ENCODE peak calls at places on chromosomes 7 and 10, in six cellular contexts. One of them, this sample, is unnamed.

GRCh38 chr7:130154501-130155317 is 50.5 kb downstream of the TMEM209 start:
- DNase-seq in K562: peak
- DNase-seq in H1: peak
- DNase-seq in GM12878: no peak
- DNase-seq in GM12891: no peak
- DNase-seq in HepG2: no peak
- DNase-seq in this sample: no peak

GRCh38 chr10:31635415-31636065 is 293.1 kb downstream of the ARHGAP12 start:
- DNase-seq in GM12878: no peak
- DNase-seq in H1: no peak
- DNase-seq in K562: no peak
- DNase-seq in GM12891: no peak
- DNase-seq in HepG2: no peak
- DNase-seq in this sample: no peak

GRCh38 chr7:52540041-52540440 is 495.4 kb upstream of the POM121L12 start:
- DNase-seq in GM12878: no peak
- DNase-seq in K562: no peak
- DNase-seq in HepG2: no peak
- DNase-seq in GM12891: no peak
- DNase-seq in H1: no peak
- DNase-seq in this sample: no peak

GRCh38 chr7:2037805-2038635 is 194.7 kb downstream of the MAD1L1 start:
- DNase-seq in K562: no peak
- DNase-seq in GM12878: peak
- DNase-seq in H1: no peak
- DNase-seq in HepG2: no peak
- DNase-seq in GM12891: no peak
- DNase-seq in this sample: no peak

GRCh38 chr10:29200280-29200679 is 88.6 kb upstream of the LYZL1 start:
- DNase-seq in HepG2: no peak
- DNase-seq in H1: no peak
- DNase-seq in GM12878: no peak
- DNase-seq in GM12891: no peak
- DNase-seq in K562: no peak
- DNase-seq in this sample: no peak

GRCh38 chr7:123472751-123473150 is 61.6 kb downstream of the IQUB start:
- DNase-seq in HepG2: no peak
- DNase-seq in H1: no peak
- DNase-seq in K562: no peak
- DNase-seq in GM12878: no peak
- DNase-seq in GM12891: no peak
- DNase-seq in this sample: no peak

GRCh38 chr10:14953452-14954000 is 370 bp downstream of the DCLRE1C start:
- DNase-seq in GM12891: peak
- DNase-seq in H1: no peak
- DNase-seq in HepG2: no peak
- DNase-seq in K562: peak
- DNase-seq in GM12878: peak
- DNase-seq in this sample: peak

GRCh38 chr7:147524726-147525245 is 1065.8 kb upstream of the C7orf33 start:
- DNase-seq in K562: no peak
- DNase-seq in GM12891: no peak
- DNase-seq in H1: no peak
- DNase-seq in HepG2: no peak
- DNase-seq in GM12878: no peak
- DNase-seq in this sample: no peak

GRCh38 chr10:43160067-43160918 is 22.0 kb downstream of the CSGALNACT2 start:
- DNase-seq in GM12878: no peak
- DNase-seq in GM12891: no peak
- DNase-seq in H1: no peak
- DNase-seq in K562: no peak
- DNase-seq in HepG2: no peak
- DNase-seq in this sample: no peak

GRCh38 chr10:12636585-12636984 is 287.2 kb downstream of the CAMK1D start:
- DNase-seq in H1: no peak
- DNase-seq in K562: no peak
- DNase-seq in HepG2: no peak
- DNase-seq in GM12878: no peak
- DNase-seq in GM12891: no peak
- DNase-seq in this sample: no peak

GRCh38 chr10:75399461-75400162 is 2.0 kb downstream of the ZNF503 start:
- DNase-seq in K562: peak
- DNase-seq in GM12878: no peak
- DNase-seq in GM12891: peak
- DNase-seq in H1: peak
- DNase-seq in HepG2: peak
- DNase-seq in this sample: peak

GRCh38 chr10:122234416-122234815 is 36.7 kb upstream of the BTBD16 start:
- DNase-seq in H1: no peak
- DNase-seq in GM12878: no peak
- DNase-seq in K562: no peak
- DNase-seq in GM12891: no peak
- DNase-seq in HepG2: no peak
- DNase-seq in this sample: no peak

DNA sequence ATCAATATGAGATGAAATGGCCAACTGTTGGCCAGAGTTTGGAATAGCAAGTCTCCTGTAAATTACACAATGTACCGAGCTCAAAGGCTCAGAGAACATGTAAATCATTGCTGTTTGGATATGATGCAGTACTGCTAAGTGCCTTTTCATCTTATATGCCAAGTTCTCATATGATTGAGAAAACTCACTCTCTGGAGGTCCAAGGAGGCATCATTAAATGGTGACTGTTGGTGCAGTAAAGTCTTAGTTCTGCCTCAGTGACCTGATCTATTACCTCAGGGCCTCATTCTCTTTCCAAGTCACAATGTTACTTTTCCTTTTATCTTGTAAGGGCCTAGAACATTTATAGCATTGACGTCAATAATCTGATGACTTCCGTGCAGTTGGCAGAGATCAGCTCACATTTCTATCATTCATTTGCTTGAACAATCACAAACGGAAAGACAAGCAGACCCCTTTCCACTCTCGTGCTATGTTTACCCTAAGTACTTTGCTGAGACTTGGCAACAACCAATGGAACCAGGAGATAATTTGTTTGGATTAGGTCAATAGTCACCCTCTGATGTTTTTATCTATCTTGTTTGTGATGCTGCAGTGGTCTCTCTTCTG is 32.6 kb upstream of the PDK4 start:
- DNase-seq in HepG2: no peak
- DNase-seq in GM12891: no peak
- DNase-seq in H1: no peak
- DNase-seq in K562: no peak
- DNase-seq in GM12878: no peak
- DNase-seq in this sample: no peak
- TF ChIP-seq POLR2A in HepG2: no peak
- TF ChIP-seq POLR2A in GM12891: no peak
- TF ChIP-seq POLR2A in H1: no peak
- TF ChIP-seq POLR2A in K562: no peak
- TF ChIP-seq POLR2A in GM12878: no peak
- TF ChIP-seq POLR2A in this sample: no peak

DNA sequence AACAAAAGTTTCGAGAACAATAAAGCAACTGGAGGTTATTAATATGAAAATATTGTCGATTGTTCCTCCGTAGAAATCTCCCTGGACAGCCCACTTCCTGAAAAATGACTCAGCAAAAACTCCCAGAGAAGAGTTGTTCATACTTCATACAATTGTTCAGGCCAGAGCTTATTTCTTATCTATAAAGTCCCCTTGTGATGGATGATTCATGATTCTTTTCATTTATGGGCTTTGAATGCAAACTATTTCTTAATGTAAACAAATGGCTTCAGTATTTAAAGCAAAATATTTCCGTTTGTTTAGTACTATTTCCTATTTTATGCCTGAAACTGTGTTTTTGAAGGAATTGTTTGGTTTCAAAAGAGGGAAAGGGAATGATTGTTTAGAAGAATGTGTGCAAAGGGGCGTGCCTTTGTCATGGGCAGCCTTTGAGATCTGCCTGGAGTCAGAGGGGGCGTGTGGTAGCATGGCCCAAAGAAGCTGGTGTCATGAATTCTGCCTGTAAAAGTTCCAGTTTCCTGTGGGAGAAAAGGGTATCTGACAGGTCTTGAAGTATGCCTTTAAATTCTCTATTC is 26.2 kb upstream of the EXOC6 start:
- DNase-seq in GM12891: no peak
- DNase-seq in HepG2: peak
- DNase-seq in GM12878: no peak
- DNase-seq in K562: peak
- DNase-seq in H1: peak
- DNase-seq in this sample: no peak
- TF ChIP-seq TAF1 in GM12891: no peak
- TF ChIP-seq TAF1 in HepG2: no peak
- TF ChIP-seq TAF1 in GM12878: no peak
- TF ChIP-seq TAF1 in K562: no peak
- TF ChIP-seq TAF1 in H1: no peak
- TF ChIP-seq TAF1 in this sample: no peak

GRCh38 chr10:79195091-79195923 is 126.5 kb downstream of the ZMIZ1 start:
- DNase-seq in HepG2: peak
- DNase-seq in H1: peak
- DNase-seq in K562: peak
- DNase-seq in GM12878: no peak
- DNase-seq in GM12891: peak
- DNase-seq in this sample: peak
- TF ChIP-seq POLR2A in HepG2: no peak
- TF ChIP-seq POLR2A in H1: no peak
- TF ChIP-seq POLR2A in K562: no peak
- TF ChIP-seq POLR2A in GM12878: no peak
- TF ChIP-seq POLR2A in GM12891: no peak
- TF ChIP-seq POLR2A in this sample: no peak

GRCh38 chr10:125770844-125771243 is 4.8 kb downstream of the MMP21 start:
- DNase-seq in HepG2: no peak
- DNase-seq in H1: no peak
- DNase-seq in GM12891: no peak
- DNase-seq in K562: no peak
- DNase-seq in GM12878: no peak
- DNase-seq in this sample: no peak
- TF ChIP-seq TAF1 in HepG2: no peak
- TF ChIP-seq TAF1 in H1: no peak
- TF ChIP-seq TAF1 in GM12891: no peak
- TF ChIP-seq TAF1 in K562: no peak
- TF ChIP-seq TAF1 in GM12878: no peak
- TF ChIP-seq TAF1 in this sample: no peak

DNA sequence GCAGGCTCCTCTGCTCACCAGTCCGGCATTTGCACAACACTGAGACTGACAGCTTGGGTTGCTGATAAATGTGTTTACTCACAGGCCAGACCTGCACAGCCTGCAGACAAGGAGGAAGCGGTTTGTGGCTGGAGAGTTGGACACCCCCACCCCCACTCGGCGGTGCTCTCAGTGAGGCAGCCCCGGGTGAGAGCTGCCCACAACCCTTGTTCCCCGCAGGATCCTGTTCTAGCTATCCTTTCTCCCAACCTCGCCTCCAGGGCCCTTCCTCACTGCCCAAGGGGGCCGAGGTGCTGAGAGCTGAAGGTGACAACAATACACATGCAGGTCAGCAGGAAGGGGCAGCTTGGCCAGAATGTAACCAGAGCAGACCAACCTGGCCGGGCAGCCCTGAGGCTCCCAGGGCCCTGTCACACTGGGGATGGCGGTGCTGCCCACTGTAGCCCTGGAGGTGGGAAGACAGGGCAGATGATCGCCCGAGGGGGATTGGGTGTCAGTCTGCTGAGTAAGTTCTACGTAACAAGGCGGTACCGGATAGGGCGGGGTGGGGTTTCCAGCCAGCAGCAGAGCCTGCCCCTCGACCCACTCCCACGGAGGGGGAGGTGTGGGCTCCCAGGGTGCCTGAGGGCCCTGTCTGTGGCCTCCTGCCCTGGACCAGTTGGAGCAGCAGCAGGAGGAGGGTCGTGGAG is 2.1 kb upstream of the ADAM8 start:
- DNase-seq in GM12878: no peak
- DNase-seq in HepG2: peak
- DNase-seq in GM12891: peak
- DNase-seq in K562: peak
- DNase-seq in H1: no peak
- DNase-seq in this sample: peak
- TF ChIP-seq POLR2A in GM12878: no peak
- TF ChIP-seq POLR2A in HepG2: no peak
- TF ChIP-seq POLR2A in GM12891: no peak
- TF ChIP-seq POLR2A in K562: peak
- TF ChIP-seq POLR2A in H1: no peak
- TF ChIP-seq POLR2A in this sample: no peak

GRCh38 chr10:5354068-5354467 is 10.7 kb upstream of the UCN3 start:
- DNase-seq in GM12891: no peak
- DNase-seq in H1: no peak
- DNase-seq in HepG2: no peak
- DNase-seq in GM12878: no peak
- DNase-seq in K562: no peak
- DNase-seq in this sample: no peak
- TF ChIP-seq TAF1 in GM12891: no peak
- TF ChIP-seq TAF1 in H1: no peak
- TF ChIP-seq TAF1 in HepG2: no peak
- TF ChIP-seq TAF1 in GM12878: no peak
- TF ChIP-seq TAF1 in K562: no peak
- TF ChIP-seq TAF1 in this sample: no peak

GRCh38 chr7:45890125-45890901 is 2.0 kb downstream of the IGFBP1 start:
- DNase-seq in H1: no peak
- DNase-seq in GM12878: no peak
- DNase-seq in HepG2: no peak
- DNase-seq in GM12891: no peak
- DNase-seq in K562: no peak
- DNase-seq in this sample: no peak
- TF ChIP-seq POLR2A in H1: no peak
- TF ChIP-seq POLR2A in GM12878: no peak
- TF ChIP-seq POLR2A in HepG2: no peak
- TF ChIP-seq POLR2A in GM12891: no peak
- TF ChIP-seq POLR2A in K562: no peak
- TF ChIP-seq POLR2A in this sample: no peak

GRCh38 chr7:159177270-159178036 is 32.8 kb upstream of the VIPR2 start:
- DNase-seq in H1: no peak
- DNase-seq in GM12878: no peak
- DNase-seq in K562: no peak
- DNase-seq in HepG2: no peak
- DNase-seq in GM12891: no peak
- DNase-seq in this sample: no peak
- TF ChIP-seq TAF1 in H1: no peak
- TF ChIP-seq TAF1 in GM12878: no peak
- TF ChIP-seq TAF1 in K562: no peak
- TF ChIP-seq TAF1 in HepG2: no peak
- TF ChIP-seq TAF1 in GM12891: no peak
- TF ChIP-seq TAF1 in this sample: no peak

DNA sequence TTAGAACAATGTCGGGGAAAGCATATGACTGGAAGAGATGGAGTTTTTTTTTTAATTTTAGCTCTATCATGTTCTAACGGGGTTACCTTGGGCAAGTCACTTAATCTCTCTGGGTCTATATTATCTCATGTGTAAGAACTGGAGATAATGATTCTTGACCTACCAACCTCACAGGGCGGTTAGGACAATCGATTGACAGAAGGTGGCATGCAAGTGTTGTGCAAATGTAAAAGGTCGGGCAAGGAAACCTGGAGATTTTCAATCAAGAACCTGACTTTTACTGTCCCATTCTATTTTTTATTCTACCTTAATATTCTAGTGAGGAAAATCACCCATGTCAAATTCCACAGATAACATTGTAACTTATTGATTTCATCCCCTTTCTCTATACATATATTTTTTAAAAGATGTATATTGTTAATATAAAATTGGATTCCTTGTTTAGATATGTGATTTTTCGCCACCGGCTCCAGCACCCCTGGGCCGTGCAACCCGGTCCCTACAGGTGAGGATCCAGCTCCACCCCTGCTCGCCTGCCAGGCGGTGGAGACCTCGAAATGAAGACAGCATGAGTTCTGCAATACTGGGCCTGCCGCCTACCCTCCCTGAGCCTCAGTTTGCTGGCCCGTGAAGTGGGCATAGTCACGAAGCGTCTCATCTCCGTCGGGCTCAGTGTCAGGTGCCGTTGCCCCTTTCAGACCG is 497.6 kb upstream of the PHF14 start:
- DNase-seq in GM12891: no peak
- DNase-seq in H1: no peak
- DNase-seq in HepG2: no peak
- DNase-seq in GM12878: no peak
- DNase-seq in K562: no peak
- DNase-seq in this sample: no peak
- TF ChIP-seq POLR2A in GM12891: no peak
- TF ChIP-seq POLR2A in H1: no peak
- TF ChIP-seq POLR2A in HepG2: no peak
- TF ChIP-seq POLR2A in GM12878: no peak
- TF ChIP-seq POLR2A in K562: no peak
- TF ChIP-seq POLR2A in this sample: no peak